ENCODE peak calls at places on chromosomes 7 and 10, in nine cellular contexts. One of them, this sample, is unnamed.

GRCh38 chr10:83991986-83992753 is 147.1 kb upstream of the GHITM start:
- DNase-seq in choroid plexus epithelial cell: peak
- DNase-seq in upper lobe of left lung: no peak
- DNase-seq in GM06990: no peak
- DNase-seq in AG09309: no peak
- DNase-seq in neural crest cell: peak
- DNase-seq in pancreas: peak
- DNase-seq in psoas muscle: no peak
- DNase-seq in thoracic aorta: no peak
- DNase-seq in this sample: no peak

GRCh38 chr10:129755075-129756020 is 208.7 kb downstream of the EBF3 start:
- DNase-seq in psoas muscle: no peak
- DNase-seq in AG09309: no peak
- DNase-seq in choroid plexus epithelial cell: no peak
- DNase-seq in pancreas: no peak
- DNase-seq in GM06990: no peak
- DNase-seq in neural crest cell: no peak
- DNase-seq in thoracic aorta: no peak
- DNase-seq in upper lobe of left lung: peak
- DNase-seq in this sample: no peak

GRCh38 chr7:44197487-44197886 is 3.3 kb upstream of the YKT6 start:
- DNase-seq in GM06990: no peak
- DNase-seq in upper lobe of left lung: no peak
- DNase-seq in thoracic aorta: no peak
- DNase-seq in neural crest cell: no peak
- DNase-seq in pancreas: no peak
- DNase-seq in choroid plexus epithelial cell: no peak
- DNase-seq in AG09309: no peak
- DNase-seq in psoas muscle: no peak
- DNase-seq in this sample: no peak

GRCh38 chr10:23826399-23826798 is 382.5 kb upstream of the KIAA1217 start:
- DNase-seq in upper lobe of left lung: no peak
- DNase-seq in thoracic aorta: no peak
- DNase-seq in psoas muscle: no peak
- DNase-seq in AG09309: no peak
- DNase-seq in GM06990: no peak
- DNase-seq in pancreas: peak
- DNase-seq in neural crest cell: peak
- DNase-seq in choroid plexus epithelial cell: peak
- DNase-seq in this sample: no peak

GRCh38 chr7:68629-69028 is 123.7 kb upstream of the FAM20C start:
- DNase-seq in pancreas: no peak
- DNase-seq in AG09309: peak
- DNase-seq in choroid plexus epithelial cell: peak
- DNase-seq in thoracic aorta: no peak
- DNase-seq in neural crest cell: no peak
- DNase-seq in upper lobe of left lung: no peak
- DNase-seq in psoas muscle: no peak
- DNase-seq in GM06990: no peak
- DNase-seq in this sample: no peak

GRCh38 chr10:43043773-43044394 is 33.0 kb upstream of the RET start:
- DNase-seq in GM06990: no peak
- DNase-seq in upper lobe of left lung: no peak
- DNase-seq in pancreas: no peak
- DNase-seq in neural crest cell: no peak
- DNase-seq in choroid plexus epithelial cell: no peak
- DNase-seq in AG09309: no peak
- DNase-seq in thoracic aorta: no peak
- DNase-seq in psoas muscle: no peak
- DNase-seq in this sample: no peak

GRCh38 chr10:116720241-116721047 is 21.9 kb downstream of the HSPA12A start:
- DNase-seq in GM06990: no peak
- DNase-seq in choroid plexus epithelial cell: no peak
- DNase-seq in neural crest cell: no peak
- DNase-seq in psoas muscle: no peak
- DNase-seq in pancreas: no peak
- DNase-seq in upper lobe of left lung: no peak
- DNase-seq in AG09309: no peak
- DNase-seq in thoracic aorta: no peak
- DNase-seq in this sample: no peak

GRCh38 chr7:112362796-112363195 is 87.5 kb upstream of the IFRD1 start:
- DNase-seq in thoracic aorta: no peak
- DNase-seq in choroid plexus epithelial cell: no peak
- DNase-seq in GM06990: no peak
- DNase-seq in psoas muscle: no peak
- DNase-seq in pancreas: no peak
- DNase-seq in upper lobe of left lung: no peak
- DNase-seq in neural crest cell: no peak
- DNase-seq in AG09309: no peak
- DNase-seq in this sample: no peak

GRCh38 chr10:87691515-87692070 is 31.9 kb downstream of the PAPSS2 start:
- DNase-seq in psoas muscle: no peak
- DNase-seq in upper lobe of left lung: no peak
- DNase-seq in neural crest cell: no peak
- DNase-seq in choroid plexus epithelial cell: no peak
- DNase-seq in thoracic aorta: no peak
- DNase-seq in pancreas: no peak
- DNase-seq in GM06990: no peak
- DNase-seq in AG09309: no peak
- DNase-seq in this sample: no peak

GRCh38 chr7:158761945-158762344 is 57.3 kb upstream of the NCAPG2 start:
- DNase-seq in GM06990: no peak
- DNase-seq in neural crest cell: no peak
- DNase-seq in choroid plexus epithelial cell: no peak
- DNase-seq in thoracic aorta: no peak
- DNase-seq in AG09309: no peak
- DNase-seq in pancreas: no peak
- DNase-seq in psoas muscle: no peak
- DNase-seq in upper lobe of left lung: no peak
- DNase-seq in this sample: no peak

GRCh38 chr7:40829201-40829600 is 694.4 kb downstream of the SUGCT start:
- DNase-seq in AG09309: no peak
- DNase-seq in upper lobe of left lung: no peak
- DNase-seq in pancreas: no peak
- DNase-seq in thoracic aorta: no peak
- DNase-seq in GM06990: no peak
- DNase-seq in neural crest cell: no peak
- DNase-seq in choroid plexus epithelial cell: no peak
- DNase-seq in psoas muscle: no peak
- DNase-seq in this sample: no peak

GRCh38 chr10:31678573-31679122 is 250.0 kb downstream of the ARHGAP12 start:
- DNase-seq in pancreas: no peak
- DNase-seq in thoracic aorta: no peak
- DNase-seq in AG09309: no peak
- DNase-seq in neural crest cell: no peak
- DNase-seq in upper lobe of left lung: no peak
- DNase-seq in GM06990: no peak
- DNase-seq in choroid plexus epithelial cell: no peak
- DNase-seq in psoas muscle: peak
- DNase-seq in this sample: no peak

GRCh38 chr10:132387723-132388210 is 9.2 kb upstream of the PWWP2B start:
- DNase-seq in thoracic aorta: no peak
- DNase-seq in neural crest cell: peak
- DNase-seq in psoas muscle: peak
- DNase-seq in upper lobe of left lung: peak
- DNase-seq in AG09309: no peak
- DNase-seq in choroid plexus epithelial cell: peak
- DNase-seq in pancreas: peak
- DNase-seq in GM06990: peak
- DNase-seq in this sample: no peak

GRCh38 chr7:2829040-2829439 is 15.1 kb downstream of the GNA12 start:
- DNase-seq in GM06990: no peak
- DNase-seq in pancreas: no peak
- DNase-seq in AG09309: no peak
- DNase-seq in psoas muscle: no peak
- DNase-seq in upper lobe of left lung: no peak
- DNase-seq in thoracic aorta: no peak
- DNase-seq in choroid plexus epithelial cell: no peak
- DNase-seq in neural crest cell: no peak
- DNase-seq in this sample: no peak

GRCh38 chr7:129438839-129439640 is 4.8 kb downstream of the STRIP2 start:
- DNase-seq in psoas muscle: no peak
- DNase-seq in pancreas: no peak
- DNase-seq in thoracic aorta: no peak
- DNase-seq in upper lobe of left lung: no peak
- DNase-seq in choroid plexus epithelial cell: peak
- DNase-seq in AG09309: no peak
- DNase-seq in GM06990: no peak
- DNase-seq in neural crest cell: no peak
- DNase-seq in this sample: peak

GRCh38 chr7:37327288-37327687 is 121.4 kb downstream of the ELMO1 start:
- DNase-seq in neural crest cell: no peak
- DNase-seq in thoracic aorta: no peak
- DNase-seq in pancreas: no peak
- DNase-seq in psoas muscle: no peak
- DNase-seq in GM06990: no peak
- DNase-seq in choroid plexus epithelial cell: no peak
- DNase-seq in upper lobe of left lung: no peak
- DNase-seq in AG09309: no peak
- DNase-seq in this sample: no peak

GRCh38 chr10:95415631-95416031 is 124.8 kb upstream of the PDLIM1 start:
- DNase-seq in choroid plexus epithelial cell: no peak
- DNase-seq in GM06990: no peak
- DNase-seq in AG09309: no peak
- DNase-seq in upper lobe of left lung: peak
- DNase-seq in thoracic aorta: no peak
- DNase-seq in neural crest cell: no peak
- DNase-seq in psoas muscle: peak
- DNase-seq in pancreas: no peak
- DNase-seq in this sample: no peak

GRCh38 chr7:70313251-70313650 is 715.0 kb downstream of the AUTS2 start:
- DNase-seq in AG09309: no peak
- DNase-seq in pancreas: no peak
- DNase-seq in psoas muscle: no peak
- DNase-seq in neural crest cell: no peak
- DNase-seq in GM06990: no peak
- DNase-seq in upper lobe of left lung: no peak
- DNase-seq in choroid plexus epithelial cell: no peak
- DNase-seq in thoracic aorta: no peak
- DNase-seq in this sample: no peak

GRCh38 chr10:101839421-101840063 is 4.1 kb downstream of the KCNIP2 start:
- DNase-seq in GM06990: peak
- DNase-seq in choroid plexus epithelial cell: peak
- DNase-seq in thoracic aorta: no peak
- DNase-seq in neural crest cell: peak
- DNase-seq in psoas muscle: peak
- DNase-seq in AG09309: no peak
- DNase-seq in pancreas: peak
- DNase-seq in upper lobe of left lung: peak
- DNase-seq in this sample: no peak

GRCh38 chr7:42691030-42691639 is 220.7 kb downstream of the C7orf25 start:
- DNase-seq in psoas muscle: no peak
- DNase-seq in choroid plexus epithelial cell: peak
- DNase-seq in neural crest cell: peak
- DNase-seq in GM06990: no peak
- DNase-seq in pancreas: no peak
- DNase-seq in thoracic aorta: no peak
- DNase-seq in AG09309: peak
- DNase-seq in upper lobe of left lung: no peak
- DNase-seq in this sample: no peak
- TF ChIP-seq CTCF in psoas muscle: peak
- TF ChIP-seq CTCF in choroid plexus epithelial cell: peak
- TF ChIP-seq CTCF in neural crest cell: peak
- TF ChIP-seq CTCF in GM06990: peak
- TF ChIP-seq CTCF in pancreas: no peak
- TF ChIP-seq CTCF in thoracic aorta: peak
- TF ChIP-seq CTCF in AG09309: peak
- TF ChIP-seq CTCF in upper lobe of left lung: peak
- TF ChIP-seq CTCF in this sample: peak

GRCh38 chr7:1220958-1221745 is 11.5 kb upstream of the UNCX start:
- DNase-seq in choroid plexus epithelial cell: no peak
- DNase-seq in neural crest cell: no peak
- DNase-seq in GM06990: no peak
- DNase-seq in thoracic aorta: no peak
- DNase-seq in psoas muscle: no peak
- DNase-seq in AG09309: no peak
- DNase-seq in upper lobe of left lung: peak
- DNase-seq in pancreas: no peak
- DNase-seq in this sample: no peak
- TF ChIP-seq CTCF in choroid plexus epithelial cell: no peak
- TF ChIP-seq CTCF in neural crest cell: no peak
- TF ChIP-seq CTCF in GM06990: no peak
- TF ChIP-seq CTCF in thoracic aorta: no peak
- TF ChIP-seq CTCF in psoas muscle: no peak
- TF ChIP-seq CTCF in AG09309: no peak
- TF ChIP-seq CTCF in upper lobe of left lung: no peak
- TF ChIP-seq CTCF in pancreas: no peak
- TF ChIP-seq CTCF in this sample: no peak

GRCh38 chr7:100118388-100119074 is 627 bp downstream of the TAF6 start:
- DNase-seq in GM06990: no peak
- DNase-seq in thoracic aorta: no peak
- DNase-seq in choroid plexus epithelial cell: no peak
- DNase-seq in upper lobe of left lung: no peak
- DNase-seq in psoas muscle: no peak
- DNase-seq in AG09309: no peak
- DNase-seq in neural crest cell: no peak
- DNase-seq in pancreas: no peak
- DNase-seq in this sample: no peak

GRCh38 chr7:100122067-100122466 is 2.6 kb downstream of the CNPY4 start:
- DNase-seq in upper lobe of left lung: no peak
- DNase-seq in thoracic aorta: no peak
- DNase-seq in GM06990: no peak
- DNase-seq in psoas muscle: no peak
- DNase-seq in AG09309: no peak
- DNase-seq in neural crest cell: no peak
- DNase-seq in choroid plexus epithelial cell: no peak
- DNase-seq in pancreas: no peak
- DNase-seq in this sample: no peak

GRCh38 chr7:100119701-100120517 is 475 bp downstream of the CNPY4 start:
- DNase-seq in psoas muscle: peak
- DNase-seq in choroid plexus epithelial cell: peak
- DNase-seq in GM06990: no peak
- DNase-seq in upper lobe of left lung: no peak
- DNase-seq in pancreas: no peak
- DNase-seq in AG09309: no peak
- DNase-seq in thoracic aorta: no peak
- DNase-seq in neural crest cell: peak
- DNase-seq in this sample: peak

GRCh38 chr7:100120518-100121085 is 1.2 kb downstream of the CNPY4 start:
- DNase-seq in choroid plexus epithelial cell: no peak
- DNase-seq in psoas muscle: no peak
- DNase-seq in neural crest cell: no peak
- DNase-seq in pancreas: no peak
- DNase-seq in GM06990: no peak
- DNase-seq in AG09309: no peak
- DNase-seq in upper lobe of left lung: no peak
- DNase-seq in thoracic aorta: no peak
- DNase-seq in this sample: no peak

GRCh38 chr7:100119075-100119700 is at the start of the genes CNPY4 and TAF6:
- DNase-seq in upper lobe of left lung: peak
- DNase-seq in psoas muscle: peak
- DNase-seq in thoracic aorta: peak
- DNase-seq in AG09309: peak
- DNase-seq in choroid plexus epithelial cell: peak
- DNase-seq in pancreas: peak
- DNase-seq in GM06990: peak
- DNase-seq in neural crest cell: peak
- DNase-seq in this sample: peak
- TF ChIP-seq CTCF in upper lobe of left lung: no peak
- TF ChIP-seq CTCF in psoas muscle: peak
- TF ChIP-seq CTCF in thoracic aorta: peak
- TF ChIP-seq CTCF in AG09309: no peak
- TF ChIP-seq CTCF in choroid plexus epithelial cell: no peak
- TF ChIP-seq CTCF in pancreas: no peak
- TF ChIP-seq CTCF in GM06990: no peak
- TF ChIP-seq CTCF in neural crest cell: peak
- TF ChIP-seq CTCF in this sample: no peak

GRCh38 chr10:34156781-34157425 is 658.2 kb downstream of the PARD3 start:
- DNase-seq in neural crest cell: no peak
- DNase-seq in upper lobe of left lung: no peak
- DNase-seq in GM06990: no peak
- DNase-seq in pancreas: no peak
- DNase-seq in thoracic aorta: no peak
- DNase-seq in psoas muscle: no peak
- DNase-seq in AG09309: no peak
- DNase-seq in choroid plexus epithelial cell: peak
- DNase-seq in this sample: no peak
- TF ChIP-seq CTCF in neural crest cell: no peak
- TF ChIP-seq CTCF in upper lobe of left lung: no peak
- TF ChIP-seq CTCF in GM06990: no peak
- TF ChIP-seq CTCF in pancreas: no peak
- TF ChIP-seq CTCF in thoracic aorta: no peak
- TF ChIP-seq CTCF in psoas muscle: peak
- TF ChIP-seq CTCF in AG09309: peak
- TF ChIP-seq CTCF in choroid plexus epithelial cell: peak
- TF ChIP-seq CTCF in this sample: no peak